ENCODE peak calls at places on chromosomes 16 and 17, in eight cellular contexts. C, O, D, X, K, G, L and A are unnamed samples.

GRCh38 chr16:85394511-85395206 is 218.5 kb upstream of the GSE1 start:
- ATAC-seq in C (no peak), X (no peak), G (no peak), D (no peak), O (no peak), L (no peak), K (no peak), A (no peak)

GRCh38 chr17:42908872-42909700 is 8.5 kb downstream of the G6PC1 start:
- ATAC-seq in G (no peak), O (peak), C (no peak), L (no peak), D (no peak), K (no peak), X (no peak), A (no peak)

GRCh38 chr17:10768766-10769383 is 35.0 kb downstream of the TMEM238L start:
- ATAC-seq in X (no peak), C (peak), K (no peak), O (no peak), D (no peak), G (no peak), L (no peak), A (peak)

GRCh38 chr16:59633996-59634579 is 900.0 kb upstream of the GOT2 start:
- ATAC-seq in G (no peak), C (no peak), K (no peak), X (no peak), O (no peak), L (no peak), D (no peak), A (no peak)

GRCh38 chr16:14491831-14492529 is 138.1 kb downstream of the PARN start:
- ATAC-seq in D (no peak), C (no peak), L (no peak), O (no peak), G (no peak), X (no peak), K (no peak), A (no peak)

GRCh38 chr17:63335818-63336217 is 110.3 kb downstream of the CYB561 start:
- ATAC-seq in O (no peak), G (no peak), D (no peak), X (no peak), L (no peak), K (peak), C (no peak), A (no peak)

GRCh38 chr16:89187337-89188063 is 12.8 kb downstream of the SLC22A31 start:
- ATAC-seq in K (no peak), O (peak), X (peak), G (no peak), C (peak), D (peak), L (no peak), A (peak)

GRCh38 chr16:1534021-1535020 is 855 bp downstream of the TMEM204 start:
- ATAC-seq in C (peak), X (peak), O (peak), G (no peak), K (no peak), L (no peak), D (peak), A (no peak)

GRCh38 chr16:10333321-10334032 is 52.4 kb upstream of the ATF7IP2 start:
- ATAC-seq in C (peak), D (no peak), L (no peak), X (no peak), O (no peak), K (no peak), G (no peak), A (no peak)

GRCh38 chr17:65557349-65558310 is 3.8 kb downstream of the AXIN2 start:
- ATAC-seq in L (no peak), X (peak), G (no peak), C (no peak), D (no peak), K (no peak), O (no peak), A (no peak)

GRCh38 chr17:32276217-32276616 is 10.6 kb downstream of the RHBDL3 start:
- ATAC-seq in K (no peak), O (peak), X (no peak), L (no peak), D (no peak), C (no peak), G (no peak), A (no peak)

GRCh38 chr17:75615301-75615700 is 17.9 kb upstream of the SMIM5 start:
- ATAC-seq in O (no peak), L (no peak), C (no peak), G (no peak), D (no peak), X (no peak), K (no peak), A (no peak)

GRCh38 chr17:49252148-49252682 is 21.6 kb upstream of the PHOSPHO1 start:
- ATAC-seq in O (no peak), X (peak), D (no peak), L (no peak), G (no peak), K (no peak), C (no peak), A (no peak)

GRCh38 chr17:28712037-28712704 is 483 bp upstream of the PROCA1 start:
- ATAC-seq in X (peak), G (no peak), D (peak), K (peak), C (peak), L (peak), O (peak), A (peak)

GRCh38 chr17:10233157-10233556 is 34.8 kb upstream of the GAS7 start:
- ATAC-seq in C (no peak), X (no peak), K (no peak), G (no peak), L (no peak), D (no peak), O (no peak), A (no peak)

GRCh38 chr17:83193336-83194188 is 114.2 kb downstream of the METRNL start:
- ATAC-seq in K (no peak), G (no peak), X (no peak), D (peak), C (peak), O (peak), L (no peak), A (peak)

GRCh38 chr17:57312242-57312641 is 55.9 kb downstream of the MSI2 start:
- ATAC-seq in X (no peak), C (no peak), D (no peak), O (no peak), K (no peak), L (no peak), G (no peak), A (no peak)

GRCh38 chr17:46943511-46944393 is 20.8 kb downstream of the GOSR2 start:
- ATAC-seq in O (no peak), C (no peak), X (peak), L (peak), G (no peak), K (peak), D (peak), A (peak)

GRCh38 chr16:83992624-83993023 is 24.6 kb downstream of the NECAB2 start:
- ATAC-seq in D (no peak), O (no peak), C (no peak), G (no peak), K (peak), X (peak), L (no peak), A (no peak)

GRCh38 chr17:75124041-75124818 is 7.3 kb downstream of the NT5C start:
- ATAC-seq in L (peak), K (peak), X (peak), O (peak), G (peak), C (peak), D (peak), A (peak)

GRCh38 chr17:45906237-45906636 is 11.9 kb downstream of the MAPT start:
- ATAC-seq in D (no peak), X (no peak), C (no peak), L (no peak), G (no peak), O (no peak), K (no peak), A (no peak)

GRCh38 chr16:4051591-4051990 is 64.7 kb downstream of the ADCY9 start:
- ATAC-seq in C (no peak), D (no peak), X (no peak), O (no peak), K (no peak), L (no peak), G (no peak), A (no peak)

GRCh38 chr17:77893144-77894044 is 65.1 kb upstream of the TNRC6C start:
- ATAC-seq in O (peak), K (no peak), X (no peak), G (no peak), L (no peak), D (peak), C (no peak), A (peak)

GRCh38 chr16:11058820-11059219 is 114.5 kb downstream of the CLEC16A start:
- ATAC-seq in L (no peak), G (no peak), C (no peak), O (no peak), X (peak), D (no peak), K (no peak), A (no peak)

GRCh38 chr17:1735834-1736347 is 6.8 kb upstream of the SERPINF2 start:
- ATAC-seq in K (no peak), L (peak), X (no peak), G (no peak), C (no peak), O (no peak), D (no peak), A (peak)